ENCODE peak calls at places on chromosomes 11 and 22, in five cellular contexts. D is suprapubic skin, L is endothelial cell of umbilical vein, V is spleen, Z is H1. P is an unnamed sample.
A peak's percentile ranks its signal among the peaks of the same experiment; 100 is the strongest.

GRCh38 chr11:119262668-119263351 is 54.1 kb downstream of the MCAM start:
- DNase-seq in D (no peak), L (peak; percentile 71), V (no peak), Z (no peak), P (no peak)

GRCh38 chr11:57121996-57122395 is 59.8 kb upstream of the LRRC55 start:
- DNase-seq in D (no peak), L (no peak), V (no peak), Z (no peak), P (no peak)

GRCh38 chr22:32218470-32218869 is 13.6 kb upstream of the RFPL2 start:
- DNase-seq in D (no peak), L (no peak), V (no peak), Z (no peak), P (no peak)

GRCh38 chr11:2703487-2704141 is 3.8 kb upstream of the KCNQ1OT1 start:
- DNase-seq in D (no peak), L (no peak), V (peak; percentile 64), Z (no peak), P (no peak)

GRCh38 chr11:117239295-117239694 is 6.8 kb downstream of the RNF214 start:
- DNase-seq in D (peak; percentile 4), L (peak; percentile 59), V (no peak), Z (no peak), P (no peak)

GRCh38 chr11:120134106-120134930 is 3.6 kb downstream of the TRIM29 start:
- DNase-seq in D (peak; percentile 69), L (no peak), V (peak; percentile 47), Z (no peak), P (peak; percentile 8)

GRCh38 chr22:39080052-39080762 is 3.1 kb downstream of the APOBEC3G start:
- DNase-seq in D (no peak), L (no peak), V (peak; percentile 77), Z (no peak), P (no peak)

GRCh38 chr11:18522388-18522787 is 4.4 kb downstream of the TSG101 start:
- DNase-seq in D (no peak), L (no peak), V (no peak), Z (no peak), P (no peak)

DNA sequence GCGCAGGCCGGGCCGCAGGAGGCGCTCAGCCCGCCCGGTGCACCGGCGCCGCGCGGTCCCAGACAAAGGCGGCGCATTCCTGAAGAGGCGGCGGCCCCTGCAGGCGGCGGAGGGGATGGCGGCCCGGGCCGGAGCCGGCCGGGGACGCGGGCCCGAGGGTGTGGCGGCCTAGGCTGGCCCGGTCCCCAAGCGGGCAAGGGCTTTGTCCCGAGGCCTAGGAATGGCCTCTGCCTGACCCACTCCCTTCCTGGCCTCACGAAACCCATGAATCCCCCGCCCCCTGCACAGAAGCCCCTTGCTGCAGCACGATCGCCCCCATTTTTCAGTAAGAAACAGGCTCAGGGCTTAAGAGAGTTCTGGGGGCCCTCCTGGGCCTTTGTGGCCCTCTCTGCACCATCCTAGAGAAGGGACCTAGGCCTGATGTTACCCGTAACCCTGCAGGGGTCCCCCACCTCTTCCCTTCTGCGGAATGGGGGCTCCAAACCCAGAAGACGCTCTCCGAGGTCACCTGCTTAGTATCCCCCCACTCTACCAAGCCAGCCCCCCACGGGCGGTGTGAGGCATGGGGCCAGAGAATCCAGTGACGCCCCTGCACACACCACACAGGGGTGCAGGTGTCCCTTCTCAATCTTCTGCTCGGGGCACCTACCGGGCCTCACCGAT is 363 bp upstream of the RTN4R start:
- DNase-seq in D (no peak), L (peak; percentile 15), V (peak; percentile 90), Z (no peak), P (peak; percentile 48)
- TF ChIP-seq POLR2AphosphoS5 in D (no peak), L (no peak), V (no peak), Z (no peak), P (no peak)

DNA sequence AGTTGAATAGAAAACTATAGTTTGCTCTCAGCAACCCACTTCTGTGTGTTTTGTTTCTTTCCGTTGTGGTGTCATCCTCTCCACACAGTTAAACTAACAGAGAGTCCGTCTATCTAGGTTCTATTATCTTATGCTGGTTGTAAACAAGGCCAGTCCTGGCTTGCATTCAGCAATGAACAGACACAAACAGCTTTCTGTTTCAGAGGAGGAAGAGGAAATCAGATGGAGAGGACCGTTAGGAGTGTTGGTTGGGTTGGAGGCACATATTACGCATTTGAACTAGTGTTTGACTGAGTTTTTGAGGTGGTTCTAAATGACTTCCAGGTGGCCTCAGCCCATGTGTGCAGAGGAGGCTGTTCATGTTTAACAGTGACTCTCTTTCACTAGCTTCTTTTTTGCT is 129.5 kb upstream of the SORL1-AS1 start:
- DNase-seq in D (no peak), L (no peak), V (no peak), Z (no peak), P (no peak)
- TF ChIP-seq POLR2A in D (no peak), L (no peak), V (no peak), Z (no peak), P (no peak)

GRCh38 chr11:68297812-68298658 is 14.4 kb upstream of the LRP5 start:
- DNase-seq in D (no peak), L (peak; percentile 74), V (peak; percentile 95), Z (peak; percentile 38), P (peak; percentile 53)
- H3K4me1 ChIP-seq in D (peaks cover 13% of the 10 kb centered on the region), L (peaks cover 3% of the 10 kb centered on the region), V (peaks cover 49% of the 10 kb centered on the region), Z (peaks cover 2% of the 10 kb centered on the region), P (no peaks in the 10 kb centered on the region)

GRCh38 chr22:25714070-25714469 is 27.9 kb upstream of the MYO18B start:
- DNase-seq in D (no peak), L (no peak), V (no peak), Z (no peak), P (no peak)

GRCh38 chr22:25710501-25710900 is 31.5 kb upstream of the MYO18B start:
- DNase-seq in D (no peak), L (no peak), V (no peak), Z (no peak), P (no peak)

GRCh38 chr22:25709758-25710157 is 32.2 kb upstream of the MYO18B start:
- DNase-seq in D (no peak), L (no peak), V (no peak), Z (no peak), P (no peak)

GRCh38 chr22:25712661-25713400 is 29.2 kb upstream of the MYO18B start:
- DNase-seq in D (no peak), L (no peak), V (no peak), Z (no peak), P (no peak)

GRCh38 chr22:25711491-25711890 is 30.5 kb upstream of the MYO18B start:
- DNase-seq in D (no peak), L (no peak), V (no peak), Z (no peak), P (no peak)
- TF ChIP-seq POLR2AphosphoS5 in D (no peak), L (no peak), V (no peak), Z (no peak), P (no peak)